ENCODE peak calls at places on chromosomes 2 and 18, in four cellular contexts. E, N, H and G are unnamed samples. For H3K4me1, the result is how much of the 10 kb centered on the place peaks cover.

GRCh38 chr18:39571511-39571910 is 2005.9 kb upstream of the CELF4 start:
- DNase-seq in E (no peak), N (peak), H (no peak), G (no peak)

GRCh38 chr2:153963247-153963646 is 91.5 kb downstream of the GALNT13 start:
- DNase-seq in E (no peak), N (no peak), H (no peak), G (no peak)

GRCh38 chr2:71995067-71995665 is 152.5 kb downstream of the CYP26B1 start:
- DNase-seq in E (no peak), N (peak), H (peak), G (no peak)

GRCh38 chr2:54456526-54457325 is 599 bp downstream of the SPTBN1 start:
- DNase-seq in E (peak), N (peak), H (peak), G (peak)

GRCh38 chr2:4903676-4904348 is 788.4 kb upstream of the SOX11 start:
- DNase-seq in E (no peak), N (no peak), H (no peak), G (no peak)

GRCh38 chr2:45191096-45191863 is 182.0 kb upstream of the SIX2 start:
- DNase-seq in E (no peak), N (peak), H (no peak), G (peak)

GRCh38 chr2:152694161-152694661 is 23.1 kb downstream of the PRPF40A start:
- DNase-seq in E (no peak), N (peak), H (no peak), G (peak)

GRCh38 chr2:127149384-127149783 is 42.4 kb upstream of the BIN1 start:
- DNase-seq in E (no peak), N (peak), H (peak), G (peak)

GRCh38 chr2:199273043-199273647 is 184.6 kb downstream of the SATB2 start:
- DNase-seq in E (no peak), N (peak), H (peak), G (peak)

GRCh38 chr18:37661478-37661877 is 95.9 kb upstream of the CELF4 start:
- DNase-seq in E (no peak), N (no peak), H (no peak), G (no peak)

GRCh38 chr2:126655066-126655465 is 892 bp upstream of the GYPC start:
- DNase-seq in E (peak), N (peak), H (no peak), G (no peak)

GRCh38 chr2:72095364-72095763 is 52.3 kb downstream of the CYP26B1 start:
- DNase-seq in E (peak), N (no peak), H (no peak), G (no peak)

GRCh38 chr2:1767939-1768691 is 23.8 kb upstream of the PXDN start:
- DNase-seq in E (no peak), N (no peak), H (no peak), G (no peak)
- H3K4me2 ChIP-seq in E (peak), N (no peak), H (no peak), G (no peak)

DNA sequence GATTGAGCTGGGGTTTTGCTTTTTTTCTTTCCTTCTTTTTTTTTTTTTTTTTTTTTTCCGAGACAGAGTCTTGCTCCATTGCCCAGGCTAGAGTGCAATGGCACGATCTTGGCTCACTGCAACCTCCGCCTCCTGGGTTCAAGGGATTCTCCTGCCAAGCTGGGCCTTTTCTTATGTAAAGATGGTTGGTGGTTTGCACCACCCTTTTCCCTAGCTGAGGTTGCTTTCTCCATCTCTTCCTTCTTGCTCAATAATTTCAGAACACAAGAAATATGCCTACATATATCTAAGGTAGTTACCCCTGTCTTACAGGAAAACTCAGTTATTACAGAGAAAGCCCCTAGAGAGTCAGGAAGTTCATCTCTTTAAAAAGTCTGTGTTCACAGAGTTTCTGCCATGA is 7.0 kb downstream of the TTC39C start:
- DNase-seq in E (no peak), N (no peak), H (no peak), G (no peak)
- H3K9ac ChIP-seq in E (no peak), N (no peak), H (no peak), G (no peak)

DNA sequence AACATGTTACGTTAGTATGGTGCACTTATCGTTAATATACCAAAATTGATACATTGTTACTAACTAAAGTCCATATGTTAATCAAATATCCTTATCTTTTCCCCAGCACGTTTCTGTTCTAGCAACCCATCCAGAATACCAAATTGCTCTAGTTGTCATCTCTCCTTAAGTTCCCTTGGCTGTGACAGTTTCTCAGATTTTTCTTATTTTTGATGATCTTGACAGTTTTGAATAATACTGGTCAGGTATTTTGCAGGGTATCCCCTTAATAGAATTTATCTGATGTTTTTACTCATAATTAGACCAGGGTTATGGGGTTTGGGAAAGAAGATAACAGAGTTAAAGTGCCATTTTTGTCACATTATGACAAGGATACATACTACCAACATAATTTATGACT is 47.8 kb downstream of the TFPI start:
- DNase-seq in E (no peak), N (no peak), H (no peak), G (no peak)
- H3K4me1 ChIP-seq in E (under half), N (under half), H (under half), G (under half)

GRCh38 chr2:68417931-68418330 is 49.2 kb downstream of the FBXO48 start:
- DNase-seq in E (no peak), N (no peak), H (no peak), G (no peak)

GRCh38 chr2:68423966-68424650 is 43.0 kb downstream of the FBXO48 start:
- DNase-seq in E (no peak), N (no peak), H (no peak), G (no peak)

GRCh38 chr2:68418419-68418818 is 48.7 kb downstream of the FBXO48 start:
- DNase-seq in E (no peak), N (no peak), H (no peak), G (no peak)

GRCh38 chr2:68418855-68419254 is 48.2 kb downstream of the FBXO48 start:
- DNase-seq in E (no peak), N (no peak), H (no peak), G (no peak)

DNA sequence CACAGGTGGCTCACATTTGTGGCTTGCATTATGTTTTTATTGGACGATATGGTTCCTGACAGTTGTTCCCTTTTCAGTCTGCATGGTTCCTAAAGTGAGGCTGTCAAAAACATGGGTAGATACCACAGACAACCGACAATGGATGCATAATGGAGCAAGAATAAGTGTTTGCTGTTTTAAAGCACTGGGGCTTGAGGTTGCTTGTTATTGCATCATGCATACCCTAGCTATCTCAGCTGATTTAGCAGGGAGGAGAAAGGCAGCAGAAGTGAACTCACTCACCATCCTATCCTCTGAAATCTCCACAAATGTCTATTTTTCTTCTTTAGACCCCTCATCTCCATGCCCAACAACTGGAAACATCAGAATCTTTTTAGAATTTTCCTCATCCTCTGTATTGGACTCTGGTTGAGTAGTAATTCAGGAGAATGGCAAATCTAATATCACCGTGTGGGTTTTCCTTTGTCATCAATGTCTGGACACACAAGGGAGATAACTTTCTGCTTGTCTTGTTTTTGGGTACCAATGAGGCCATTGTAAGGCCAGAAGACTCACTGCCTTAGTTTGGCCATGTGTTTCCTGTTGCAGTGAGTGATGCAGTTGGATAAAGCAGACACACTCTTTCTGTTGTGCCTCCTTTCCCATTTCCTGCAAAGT is 46.7 kb downstream of the FBXO48 start:
- DNase-seq in E (no peak), N (peak), H (no peak), G (no peak)
- H3K4me2 ChIP-seq in E (no peak), N (no peak), H (no peak), G (no peak)

DNA sequence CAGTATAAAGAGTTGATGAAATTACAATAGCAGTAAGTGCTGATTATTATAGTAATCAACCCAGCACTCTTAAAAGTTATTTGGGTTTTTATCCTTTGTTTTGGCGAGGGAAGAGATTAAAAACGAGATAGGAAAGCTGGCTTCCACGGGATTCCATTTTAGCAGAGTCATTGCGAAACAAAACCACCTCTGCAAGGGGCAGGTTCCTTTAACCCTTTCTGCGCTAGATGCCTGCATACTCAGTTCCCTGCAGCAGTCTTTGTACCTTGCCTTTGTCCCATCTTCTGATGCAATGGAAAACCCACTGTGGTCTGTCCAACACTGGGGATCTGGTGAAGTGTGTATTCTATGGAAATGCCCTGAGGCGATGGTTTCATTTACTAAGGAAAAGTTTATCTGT is 2.7 kb downstream of the YPEL5 start:
- DNase-seq in E (peak), N (no peak), H (peak), G (peak)
- H3K9ac ChIP-seq in E (no peak), N (no peak), H (no peak), G (no peak)

DNA sequence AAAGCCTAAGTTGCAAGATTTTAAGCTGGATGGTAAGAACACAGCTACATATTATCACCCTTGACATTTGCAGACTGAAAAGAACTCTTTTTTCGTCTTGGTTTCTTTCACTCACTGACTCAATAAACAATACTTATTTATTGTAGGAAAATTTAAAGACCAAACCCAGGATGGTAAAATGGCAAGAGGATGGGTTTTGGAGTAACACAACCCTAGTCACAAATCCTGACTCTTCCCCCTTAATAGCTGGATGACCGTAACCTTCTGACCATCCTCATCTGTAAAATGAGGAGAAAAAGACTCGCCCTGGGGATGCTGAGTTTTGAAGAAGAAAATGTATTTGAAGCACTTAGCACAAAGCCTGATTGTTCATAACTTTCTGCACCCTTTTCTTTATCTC is 48.3 kb downstream of the ZC3H15 start:
- DNase-seq in E (no peak), N (no peak), H (no peak), G (no peak)
- H3K4me1 ChIP-seq in E (under half), N (under half), H (under half), G (under half)

GRCh38 chr2:171341394-171341793 is 92.4 kb downstream of the METTL8 start:
- DNase-seq in E (no peak), N (no peak), H (no peak), G (no peak)

GRCh38 chr2:171342014-171342413 is 91.8 kb downstream of the METTL8 start:
- DNase-seq in E (no peak), N (no peak), H (no peak), G (no peak)

GRCh38 chr2:171346723-171347104 is 87.1 kb downstream of the METTL8 start:
- DNase-seq in E (no peak), N (no peak), H (no peak), G (no peak)

GRCh38 chr2:171345971-171346722 is 87.6 kb downstream of the METTL8 start:
- DNase-seq in E (no peak), N (no peak), H (no peak), G (no peak)

DNA sequence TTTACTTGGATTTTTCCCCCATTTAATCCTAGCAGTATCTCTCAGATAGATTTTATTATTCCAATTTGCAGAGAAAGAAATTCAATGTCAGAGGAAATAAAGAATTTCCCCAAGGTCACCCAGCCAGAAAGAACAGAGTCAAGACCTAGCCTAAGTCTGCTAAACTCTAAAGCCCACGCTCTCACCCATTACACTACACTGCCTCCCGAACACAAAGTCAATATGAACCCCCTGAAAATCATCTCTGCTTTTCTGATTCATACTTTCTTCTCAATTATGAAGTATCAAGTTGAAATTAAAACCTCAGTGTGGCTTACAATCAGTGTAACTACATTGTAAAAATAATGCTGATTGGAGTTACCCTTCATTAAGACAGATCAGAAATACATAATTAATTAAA is 89.6 kb downstream of the METTL8 start:
- DNase-seq in E (no peak), N (no peak), H (no peak), G (no peak)
- H3K4me2 ChIP-seq in E (no peak), N (no peak), H (no peak), G (no peak)

GRCh38 chr2:150028337-150028736 is 440.8 kb upstream of the MMADHC start:
- DNase-seq in E (no peak), N (no peak), H (no peak), G (peak)
- H3K9ac ChIP-seq in E (no peak), N (no peak), H (no peak), G (no peak)

DNA sequence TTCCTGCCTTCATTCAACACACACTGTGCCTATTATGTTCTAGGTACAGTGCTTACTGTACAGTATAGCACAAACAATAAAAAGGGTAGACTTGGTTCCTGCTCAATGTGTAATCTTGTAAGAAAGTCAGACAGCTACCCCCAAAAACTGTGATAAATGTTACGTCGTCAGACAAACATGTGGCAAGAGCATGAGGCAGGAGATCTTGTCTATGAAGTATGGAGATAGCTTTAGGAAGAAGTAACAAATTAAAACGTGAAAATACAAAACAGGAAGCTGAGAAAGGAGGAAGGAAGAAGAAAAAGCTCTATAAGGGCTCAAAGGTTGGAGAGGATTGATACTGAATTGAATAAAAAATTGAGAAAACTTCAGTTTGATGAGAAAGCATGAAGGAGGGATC is 276.2 kb upstream of the HNRNPA3 start:
- DNase-seq in E (no peak), N (no peak), H (no peak), G (no peak)
- H3K4me1 ChIP-seq in E (under half), N (under half), H (under half), G (under half)

DNA sequence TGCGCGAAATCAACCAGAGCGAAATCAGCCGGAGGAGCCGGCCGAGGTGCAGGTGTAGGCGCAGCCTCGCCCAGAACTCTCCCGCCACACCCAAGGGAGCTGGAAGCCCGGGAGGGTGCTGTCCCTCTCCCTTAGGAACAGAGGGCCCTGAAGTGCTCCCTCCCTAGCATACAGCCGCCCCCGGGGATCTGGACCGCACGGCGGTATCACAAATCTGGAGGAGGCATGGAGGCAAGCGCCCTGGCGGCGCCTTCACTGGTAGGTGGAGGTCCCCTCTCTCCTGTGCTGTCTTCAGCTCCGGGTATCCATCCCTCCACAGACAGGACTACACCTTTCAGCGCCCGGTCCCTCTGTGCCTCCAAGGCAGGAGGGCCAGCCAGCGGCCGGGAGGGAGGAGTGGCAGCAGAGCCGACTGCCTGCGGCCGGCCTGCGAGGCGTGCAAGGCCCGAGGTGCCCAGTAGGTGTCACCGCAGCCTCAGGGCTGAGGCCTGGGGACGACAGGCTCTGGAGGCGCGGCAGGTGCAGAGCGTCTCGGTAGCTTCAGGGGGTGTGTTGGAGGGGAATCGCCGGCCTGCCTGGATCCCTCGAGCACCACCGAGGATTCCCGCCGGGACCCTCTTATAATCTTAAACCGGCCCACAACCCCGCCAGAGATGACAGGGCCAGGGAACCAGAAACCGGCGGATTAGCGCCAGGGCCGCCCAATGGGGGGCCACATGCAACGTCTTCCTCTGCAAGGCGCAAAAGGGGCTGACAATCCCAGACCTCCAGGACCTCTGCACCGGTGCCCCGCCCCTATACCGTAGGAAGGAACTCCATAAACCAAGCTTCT is 2.8 kb downstream of the IHH start:
- DNase-seq in E (peak), N (peak), H (peak), G (peak)
- H3K4me2 ChIP-seq in E (peak), N (no peak), H (peak), G (peak)